ENCODE peak calls at places on chromosomes 4 and X, in seven cellular contexts. F, N, C, D, I, J and B are unnamed samples.

GRCh38 chr4:175412161-175412560 is 399.9 kb downstream of the GPM6A start:
- DNase-seq in F (no peak), N (no peak), C (no peak), D (peak; percentile 71), I (no peak), J (peak; percentile 54), B (peak; percentile 52)

GRCh38 chr4:177107288-177107901 is 202.3 kb upstream of the NEIL3 start:
- DNase-seq in F (no peak), N (no peak), C (no peak), D (peak; percentile 40), I (no peak), J (peak; percentile 18), B (peak; percentile 15)

GRCh38 chrX:85052636-85053343 is 49.1 kb downstream of the APOOL start:
- DNase-seq in F (no peak), N (peak; percentile 65), C (no peak), D (peak; percentile 41), I (no peak), J (peak; percentile 83), B (peak; percentile 84)

GRCh38 chr4:158538176-158538575 is 16.5 kb downstream of the RXFP1 start:
- DNase-seq in F (no peak), N (peak; percentile 66), C (no peak), D (peak; percentile 31), I (no peak), J (peak; percentile 19), B (peak; percentile 83)

GRCh38 chrX:49915352-49916222 is 6.8 kb upstream of the CLCN5 start:
- DNase-seq in F (peak; percentile 20), N (peak; percentile 70), C (peak; percentile 48), D (peak; percentile 28), I (peak; percentile 44), J (peak; percentile 47), B (peak; percentile 44)

GRCh38 chr4:177508662-177509061 is 66.4 kb upstream of the AGA start:
- DNase-seq in F (no peak), N (no peak), C (no peak), D (no peak), I (no peak), J (no peak), B (no peak)

GRCh38 chrX:46698691-46699090 is 60.2 kb downstream of the SLC9A7 start:
- DNase-seq in F (no peak), N (peak; percentile 34), C (no peak), D (no peak), I (no peak), J (no peak), B (no peak)

GRCh38 chr4:121375262-121375661 is 5.6 kb downstream of the QRFPR start:
- DNase-seq in F (no peak), N (peak; percentile 70), C (no peak), D (no peak), I (no peak), J (peak; percentile 49), B (peak; percentile 69)

GRCh38 chr4:140188975-140189374 is 35.0 kb upstream of the MAML3 start:
- DNase-seq in F (no peak), N (peak; percentile 96), C (peak; percentile 25), D (peak; percentile 43), I (no peak), J (peak; percentile 57), B (peak; percentile 65)

GRCh38 chr4:108453366-108453765 is 167.0 kb upstream of the RPL34 start:
- DNase-seq in F (no peak), N (no peak), C (no peak), D (no peak), I (no peak), J (no peak), B (no peak)

GRCh38 chrX:120625366-120625765 is 4.5 kb downstream of the C1GALT1C1 start:
- DNase-seq in F (no peak), N (peak; percentile 63), C (no peak), D (no peak), I (no peak), J (no peak), B (no peak)

GRCh38 chr4:55125763-55126541 is 557 bp upstream of the KDR start:
- DNase-seq in F (no peak), N (peak; percentile 34), C (no peak), D (no peak), I (no peak), J (no peak), B (no peak)

GRCh38 chr4:88690355-88690754 is 7.3 kb downstream of the NAP1L5 start:
- DNase-seq in F (no peak), N (peak; percentile 67), C (peak; percentile 4), D (no peak), I (no peak), J (no peak), B (peak; percentile 53)

GRCh38 chrX:50812995-50813842 is 775 bp downstream of the SHROOM4 start:
- DNase-seq in F (peak; percentile 46), N (peak; percentile 66), C (peak; percentile 34), D (no peak), I (no peak), J (peak; percentile 36), B (no peak)

GRCh38 chr4:98262431-98262830 is 1.2 kb downstream of the RAP1GDS1 start:
- DNase-seq in F (no peak), N (peak; percentile 12), C (peak; percentile 59), D (no peak), I (no peak), J (no peak), B (no peak)

GRCh38 chrX:131704136-131704695 is 160.3 kb downstream of the OR13H1 start:
- DNase-seq in F (peak; percentile 4), N (no peak), C (no peak), D (peak; percentile 69), I (no peak), J (peak; percentile 85), B (no peak)

GRCh38 chrX:131827935-131828334 is 195.2 kb upstream of the STK26 start:
- DNase-seq in F (no peak), N (peak; percentile 25), C (peak; percentile 13), D (no peak), I (no peak), J (peak; percentile 20), B (no peak)

GRCh38 chr4:15774020-15774420 is 4.1 kb upstream of the CD38 start:
- DNase-seq in F (no peak), N (no peak), C (no peak), D (no peak), I (no peak), J (no peak), B (peak; percentile 82)

GRCh38 chr4:122759639-122760310 is 27.3 kb downstream of the BBS12 start:
- DNase-seq in F (no peak), N (peak; percentile 39), C (no peak), D (no peak), I (no peak), J (peak; percentile 32), B (no peak)

GRCh38 chr4:181959121-181959520 is 284.1 kb upstream of the TENM3 start:
- DNase-seq in F (no peak), N (peak; percentile 54), C (no peak), D (no peak), I (no peak), J (peak; percentile 83), B (peak; percentile 85)

GRCh38 chr4:140326395-140326993 is 47.0 kb upstream of the SCOC start:
- DNase-seq in F (peak; percentile 28), N (peak; percentile 72), C (peak; percentile 47), D (no peak), I (no peak), J (peak; percentile 63), B (peak; percentile 46)

GRCh38 chrX:23766650-23767551 is 16.1 kb upstream of the SAT1 start:
- DNase-seq in F (no peak), N (no peak), C (no peak), D (no peak), I (no peak), J (no peak), B (no peak)

GRCh38 chrX:65241059-65241721 is 264.9 kb upstream of the ZC4H2 start:
- DNase-seq in F (no peak), N (no peak), C (no peak), D (no peak), I (no peak), J (no peak), B (no peak)

GRCh38 chrX:154082396-154083133 is 15.0 kb downstream of the MECP2 start:
- DNase-seq in F (no peak), N (peak; percentile 66), C (no peak), D (no peak), I (no peak), J (peak; percentile 46), B (peak; percentile 55)

GRCh38 chrX:139112432-139112831 is 400.9 kb upstream of the FGF13 start:
- DNase-seq in F (peak; percentile 25), N (no peak), C (no peak), D (no peak), I (no peak), J (peak; percentile 48), B (no peak)

GRCh38 chrX:137194164-137194563 is 160.4 kb upstream of the GPR101 start:
- DNase-seq in F (peak; percentile 4), N (peak; percentile 6), C (peak; percentile 10), D (no peak), I (no peak), J (peak; percentile 27), B (peak; percentile 42)

GRCh38 chr4:3196670-3197359 is 52.1 kb upstream of the MSANTD1 start:
- DNase-seq in F (no peak), N (no peak), C (no peak), D (no peak), I (no peak), J (no peak), B (no peak)

GRCh38 chr4:3200423-3201090 is 48.4 kb upstream of the MSANTD1 start:
- DNase-seq in F (no peak), N (no peak), C (no peak), D (no peak), I (no peak), J (no peak), B (no peak)

GRCh38 chr4:3199661-3200422 is 49.1 kb upstream of the MSANTD1 start:
- DNase-seq in F (no peak), N (peak; percentile 16), C (no peak), D (peak; percentile 79), I (no peak), J (no peak), B (no peak)

GRCh38 chr4:3198906-3199305 is 50.1 kb upstream of the MSANTD1 start:
- DNase-seq in F (no peak), N (no peak), C (no peak), D (no peak), I (no peak), J (no peak), B (no peak)

GRCh38 chr4:3197366-3198105 is 51.4 kb upstream of the MSANTD1 start:
- DNase-seq in F (no peak), N (no peak), C (no peak), D (no peak), I (no peak), J (no peak), B (no peak)
- H3K4me3 ChIP-seq in F (no peak overlapping the region), N (no peak overlapping the region), C (no peak overlapping the region), D (no peak overlapping the region), I (peak overlapping the region; percentile 17), J (no peak overlapping the region), B (no peak overlapping the region)

GRCh38 chrX:20361081-20361889 is 94.6 kb upstream of the RPS6KA3 start:
- DNase-seq in F (no peak), N (peak; percentile 84), C (peak; percentile 55), D (no peak), I (no peak), J (no peak), B (peak; percentile 16)
- H3K4me3 ChIP-seq in F (no peak overlapping the region), N (no peak overlapping the region), C (no peak overlapping the region), D (no peak overlapping the region), I (no peak overlapping the region), J (no peak overlapping the region), B (no peak overlapping the region)

GRCh38 chr4:133594246-133595207 is 445.4 kb downstream of the PCDH10 start:
- DNase-seq in F (no peak), N (peak; percentile 72), C (no peak), D (no peak), I (no peak), J (peak; percentile 44), B (peak; percentile 63)
- H3K4me3 ChIP-seq in F (no peak overlapping the region), N (no peak overlapping the region), C (no peak overlapping the region), D (no peak overlapping the region), I (no peak overlapping the region), J (no peak overlapping the region), B (no peak overlapping the region)

GRCh38 chr4:152619556-152619955 is 60.2 kb downstream of the TMEM154 start:
- DNase-seq in F (no peak), N (no peak), C (no peak), D (no peak), I (no peak), J (no peak), B (no peak)
- H3K4me3 ChIP-seq in F (no peak overlapping the region), N (no peak overlapping the region), C (no peak overlapping the region), D (no peak overlapping the region), I (no peak overlapping the region), J (no peak overlapping the region), B (no peak overlapping the region)